ENCODE peak calls at places on chromosomes 5 and 9, in ten cellular contexts. H, X, Y, Q, D, O, R, B, F and L are unnamed samples.

GRCh38 chr9:122128007-122128406 is 31.6 kb downstream of the NDUFA8 start:
- DNase-seq in B (no peak), Y (no peak), H (no peak), Q (no peak), X (no peak), F (no peak), O (no peak), R (no peak), D (no peak), L (no peak)

GRCh38 chr9:34332370-34332964 is 3.1 kb downstream of the NUDT2 start:
- DNase-seq in R (peak; percentile 46), Y (no peak), B (no peak), F (peak; percentile 21), D (peak; percentile 21), Q (peak; percentile 61), H (peak; percentile 68), O (no peak), X (no peak), L (no peak)

GRCh38 chr5:55407059-55407684 is 99.4 kb downstream of the MTREX start:
- DNase-seq in X (no peak), H (peak; percentile 30), R (peak; percentile 65), Q (peak; percentile 33), B (no peak), Y (no peak), F (no peak), O (no peak), D (no peak), L (peak; percentile 53)

GRCh38 chr9:109014267-109015025 is 1.1 kb upstream of the CTNNAL1 start:
- DNase-seq in H (no peak), D (no peak), B (no peak), X (no peak), F (no peak), O (no peak), Y (no peak), R (peak; percentile 87), Q (no peak), L (peak; percentile 11)

GRCh38 chr5:15026011-15026481 is 154.5 kb upstream of the ANKH start:
- DNase-seq in F (no peak), B (no peak), R (peak; percentile 29), X (no peak), D (no peak), Y (no peak), Q (no peak), O (no peak), H (no peak), L (no peak)

GRCh38 chr9:108956627-108957026 is 22.4 kb downstream of the ABITRAM start:
- DNase-seq in O (no peak), R (no peak), X (no peak), F (no peak), H (no peak), Q (no peak), D (no peak), Y (no peak), B (no peak), L (no peak)

GRCh38 chr5:148746826-148747535 is 79.4 kb upstream of the ADRB2 start:
- DNase-seq in Y (no peak), D (no peak), X (no peak), R (no peak), O (no peak), F (no peak), B (no peak), Q (no peak), H (no peak), L (no peak)

GRCh38 chr5:8905021-8905420 is 640.9 kb downstream of the SEMA5A start:
- DNase-seq in O (no peak), B (no peak), H (no peak), D (no peak), Q (peak; percentile 16), R (peak; percentile 74), F (no peak), Y (no peak), X (no peak), L (no peak)

GRCh38 chr5:95731571-95732554 is 727 bp downstream of the RHOBTB3 start:
- DNase-seq in O (peak; percentile 73), R (peak; percentile 58), X (no peak), D (peak; percentile 76), H (peak; percentile 22), B (no peak), F (no peak), Q (no peak), Y (peak; percentile 54), L (peak; percentile 61)

GRCh38 chr5:3000631-3001030 is 249.2 kb upstream of the IRX2 start:
- DNase-seq in H (no peak), Q (no peak), D (no peak), F (no peak), Y (no peak), R (no peak), O (no peak), B (no peak), X (no peak), L (no peak)

GRCh38 chr5:82057051-82057450 is 85.2 kb downstream of the ATG10 start:
- DNase-seq in D (no peak), O (no peak), R (no peak), F (no peak), H (no peak), B (no peak), Q (no peak), Y (no peak), X (no peak), L (no peak)

GRCh38 chr9:20187318-20187717 is 398.5 kb upstream of the SLC24A2 start:
- DNase-seq in R (no peak), B (no peak), F (no peak), Q (no peak), D (no peak), X (no peak), H (no peak), Y (no peak), O (no peak), L (no peak)

GRCh38 chr5:160213537-160213936 is 15.8 kb upstream of the FABP6 start:
- DNase-seq in O (no peak), R (peak; percentile 15), Y (no peak), F (no peak), X (no peak), B (no peak), H (peak; percentile 36), D (peak; percentile 0), Q (peak; percentile 6), L (no peak)

GRCh38 chr5:33258553-33258952 is 182.2 kb upstream of the TARS1 start:
- DNase-seq in O (no peak), D (no peak), H (no peak), R (peak; percentile 29), Y (no peak), X (no peak), Q (no peak), F (no peak), B (no peak), L (no peak)

GRCh38 chr5:148956632-148957385 is 106.1 kb downstream of the SH3TC2 start:
- DNase-seq in F (no peak), B (no peak), Y (no peak), Q (peak; percentile 52), R (no peak), D (no peak), X (no peak), H (no peak), O (no peak), L (peak; percentile 42)

GRCh38 chr5:96807099-96807654 is 568 bp downstream of the ERAP1 start:
- DNase-seq in F (no peak), D (peak; percentile 88), Y (peak; percentile 85), Q (peak; percentile 81), B (no peak), H (peak; percentile 73), R (peak; percentile 60), O (peak; percentile 88), X (peak; percentile 35), L (peak; percentile 89)

GRCh38 chr5:138647261-138647788 is 72.1 kb upstream of the HSPA9 start:
- DNase-seq in Y (no peak), Q (no peak), F (no peak), D (no peak), X (no peak), R (peak; percentile 37), H (no peak), B (no peak), O (no peak), L (no peak)

GRCh38 chr5:33476992-33477391 is 36.2 kb downstream of the TARS1 start:
- DNase-seq in O (no peak), X (no peak), Y (no peak), D (no peak), R (peak; percentile 47), B (no peak), Q (no peak), H (no peak), F (no peak), L (no peak)

GRCh38 chr5:87605663-87606062 is 192.9 kb upstream of the CCNH start:
- DNase-seq in D (no peak), Y (no peak), R (no peak), B (no peak), H (no peak), Q (no peak), X (no peak), O (no peak), F (no peak), L (no peak)

GRCh38 chr5:178394074-178394473 is 161.5 kb upstream of the PHYKPL start:
- DNase-seq in X (no peak), B (no peak), O (no peak), F (no peak), H (no peak), R (no peak), D (no peak), Y (no peak), Q (no peak), L (no peak)

GRCh38 chr9:104227108-104227507 is 133.0 kb downstream of the SMC2 start:
- DNase-seq in H (no peak), D (no peak), R (peak; percentile 83), B (no peak), X (no peak), Y (no peak), O (no peak), F (no peak), Q (no peak), L (no peak)

GRCh38 chr9:124284237-124284831 is 26.6 kb downstream of the NEK6 start:
- DNase-seq in Q (no peak), F (no peak), R (no peak), X (no peak), B (no peak), O (no peak), D (no peak), Y (no peak), H (no peak), L (no peak)

GRCh38 chr5:142063878-142064331 is 44.7 kb upstream of the NDFIP1 start:
- DNase-seq in Q (peak; percentile 84), H (no peak), R (peak; percentile 57), D (peak; percentile 94), X (no peak), B (no peak), Y (peak; percentile 97), O (peak; percentile 49), F (no peak), L (peak; percentile 66)

GRCh38 chr9:36187414-36187813 is 3.3 kb upstream of the CLTA start:
- DNase-seq in Q (no peak), B (no peak), O (no peak), Y (no peak), X (no peak), H (peak; percentile 56), F (peak; percentile 78), R (peak; percentile 91), D (no peak), L (no peak)

GRCh38 chr5:40587284-40587882 is 92.3 kb upstream of the PTGER4 start:
- DNase-seq in O (no peak), R (peak; percentile 58), X (no peak), B (no peak), Y (no peak), F (no peak), D (no peak), H (no peak), Q (no peak), L (no peak)

GRCh38 chr9:87711857-87712800 is 13.8 kb upstream of the CTSL start:
- DNase-seq in X (no peak), B (no peak), D (no peak), Y (no peak), H (peak; percentile 66), Q (no peak), O (no peak), R (peak; percentile 71), F (peak; percentile 71), L (no peak)

GRCh38 chr9:91117474-91117891 is 244.2 kb downstream of the AUH start:
- DNase-seq in H (no peak), D (no peak), B (no peak), O (peak; percentile 53), X (no peak), R (no peak), F (no peak), Q (no peak), Y (no peak), L (no peak)

GRCh38 chr5:80711216-80711615 is 56.4 kb upstream of the DHFR start:
- DNase-seq in R (no peak), F (no peak), Q (no peak), B (no peak), Y (no peak), D (no peak), O (no peak), X (no peak), H (no peak), L (no peak)